ENCODE peak calls at places on chromosomes 4 and X, in five cellular contexts. L is ovary, C is cardiac muscle cell, P is neuronal stem cell, S is OCI-LY7. X is an unnamed sample.

GRCh38 chr4:75499900-75500299 is 14.3 kb downstream of the RCHY1 start:
- DNase-seq in C (no peak), S (no peak), L (no peak), P (no peak), X (no peak)

GRCh38 chrX:96689951-96690350 is 5.3 kb downstream of the DIAPH2 start:
- DNase-seq in P (no peak), L (no peak), S (no peak), C (no peak), X (no peak)

GRCh38 chr4:138390286-138390685 is 148.1 kb upstream of the SLC7A11 start:
- DNase-seq in S (no peak), P (no peak), C (no peak), L (no peak), X (no peak)

GRCh38 chr4:126827669-126828068 is 805.1 kb upstream of the INTU start:
- DNase-seq in S (no peak), C (no peak), P (no peak), L (no peak), X (no peak)

GRCh38 chrX:2176733-2177132 is 324.0 kb downstream of the DHRSX start:
- DNase-seq in P (no peak), S (no peak), C (no peak), L (no peak), X (no peak)

GRCh38 chrX:77160301-77160700 is 286.9 kb upstream of the FGF16 start:
- DNase-seq in L (no peak), C (no peak), P (no peak), S (peak), X (no peak)

GRCh38 chrX:107684956-107685385 is 56.7 kb downstream of the PRPS1 start:
- DNase-seq in L (peak), P (no peak), C (peak), S (no peak), X (peak)

GRCh38 chr4:140305053-140305452 is 68.4 kb upstream of the SCOC start:
- DNase-seq in C (no peak), L (no peak), P (no peak), S (no peak), X (no peak)

GRCh38 chr4:6425336-6425735 is 47.1 kb downstream of the PPP2R2C start:
- DNase-seq in L (no peak), C (no peak), P (no peak), S (no peak), X (no peak)

GRCh38 chrX:130060122-130061069 is 49.9 kb downstream of the ELF4 start:
- DNase-seq in S (peak), C (peak), L (peak), P (peak), X (peak)

GRCh38 chr4:83548151-83548905 is 12.4 kb downstream of the GPAT3 start:
- DNase-seq in S (peak), C (no peak), P (no peak), L (no peak), X (peak)

GRCh38 chr4:86108152-86108551 is 251.7 kb downstream of the MAPK10 start:
- DNase-seq in S (no peak), L (no peak), C (no peak), P (no peak), X (no peak)

GRCh38 chr4:24121395-24122175 is 231.7 kb upstream of the PPARGC1A start:
- DNase-seq in C (no peak), L (no peak), P (no peak), S (no peak), X (no peak)

GRCh38 chrX:118495958-118496762 is 545 bp downstream of the DOCK11 start:
- DNase-seq in P (no peak), L (peak), S (peak), C (no peak), X (peak)

GRCh38 chr4:52051213-52051614 is at the start of gene SPATA18:
- DNase-seq in C (peak), S (no peak), L (peak), P (no peak), X (peak)

GRCh38 chrX:153456161-153456560 is 10.3 kb upstream of the TREX2 start:
- DNase-seq in S (no peak), C (no peak), P (no peak), L (no peak), X (no peak)

GRCh38 chrX:2714551-2714950 is 23.5 kb downstream of the CD99 start:
- DNase-seq in L (no peak), S (peak), P (no peak), C (no peak), X (no peak)

GRCh38 chrX:150202641-150203248 is 160.4 kb upstream of the MAMLD1 start:
- DNase-seq in L (no peak), P (no peak), S (no peak), C (no peak), X (no peak)

GRCh38 chr4:39045791-39046221 is 13.6 kb upstream of the TMEM156 start:
- DNase-seq in L (no peak), C (no peak), P (no peak), S (peak), X (no peak)

GRCh38 chrX:101429934-101430333 is 21.9 kb downstream of the HNRNPH2 start:
- DNase-seq in C (no peak), S (no peak), L (no peak), P (no peak), X (no peak)

GRCh38 chr4:113683143-113683542 is 78.4 kb downstream of the CAMK2D start:
- DNase-seq in S (peak), C (no peak), L (no peak), P (no peak), X (no peak)

GRCh38 chrX:100673397-100673953 is 29.5 kb downstream of the SRPX2 start:
- DNase-seq in P (no peak), L (no peak), S (no peak), C (no peak), X (no peak)

GRCh38 chr4:183399166-183399565 is 45.3 kb upstream of the CDKN2AIP start:
- DNase-seq in S (no peak), C (no peak), P (no peak), L (no peak), X (no peak)

GRCh38 chrX:73855546-73855945 is 292.5 kb downstream of the CHIC1 start:
- DNase-seq in P (peak), S (peak), L (peak), C (peak), X (peak)

GRCh38 chrX:153984351-153985178 is 12.0 kb downstream of the TMEM187 start:
- DNase-seq in P (no peak), C (no peak), L (no peak), S (no peak), X (peak)